ENCODE peak calls at places on chromosome 15, in eight cellular contexts. One of them, this sample, is unnamed.
A peak's percentile ranks its signal among the peaks of the same experiment; 100 is the strongest.

GRCh38 chr15:88341653-88342052 is 85.1 kb upstream of the NTRK3 start:
- DNase-seq in AG09309: no peak
- DNase-seq in progenitor cell of endocrine pancreas: no peak
- DNase-seq in tibial nerve: no peak
- DNase-seq in fibroblast of lung: no peak
- DNase-seq in IMR-90: no peak
- DNase-seq in neural crest cell: no peak
- DNase-seq in activated CD8-positive, alpha-beta T cell treated with anti-CD3 and anti-CD28 coated beads for 36 hours: no peak
- DNase-seq in this sample: no peak

GRCh38 chr15:45307230-45307924 is 55.3 kb downstream of the SLC28A2 start:
- DNase-seq in AG09309: peak; percentile 27
- DNase-seq in neural crest cell: no peak
- DNase-seq in IMR-90: peak; percentile 59
- DNase-seq in tibial nerve: no peak
- DNase-seq in progenitor cell of endocrine pancreas: no peak
- DNase-seq in activated CD8-positive, alpha-beta T cell treated with anti-CD3 and anti-CD28 coated beads for 36 hours: no peak
- DNase-seq in fibroblast of lung: peak; percentile 73
- DNase-seq in this sample: peak; percentile 73

GRCh38 chr15:53962646-53963561 is 15.3 kb upstream of the UNC13C start:
- DNase-seq in IMR-90: no peak
- DNase-seq in neural crest cell: peak; percentile 47
- DNase-seq in tibial nerve: no peak
- DNase-seq in fibroblast of lung: no peak
- DNase-seq in activated CD8-positive, alpha-beta T cell treated with anti-CD3 and anti-CD28 coated beads for 36 hours: peak; percentile 55
- DNase-seq in progenitor cell of endocrine pancreas: peak; percentile 10
- DNase-seq in AG09309: no peak
- DNase-seq in this sample: no peak

GRCh38 chr15:69526696-69527095 is 74.1 kb downstream of the RPLP1 start:
- DNase-seq in tibial nerve: no peak
- DNase-seq in IMR-90: no peak
- DNase-seq in fibroblast of lung: no peak
- DNase-seq in AG09309: no peak
- DNase-seq in activated CD8-positive, alpha-beta T cell treated with anti-CD3 and anti-CD28 coated beads for 36 hours: no peak
- DNase-seq in neural crest cell: no peak
- DNase-seq in progenitor cell of endocrine pancreas: no peak
- DNase-seq in this sample: no peak

GRCh38 chr15:64485796-64486195 is 25.4 kb downstream of the ZNF609 start:
- DNase-seq in neural crest cell: no peak
- DNase-seq in activated CD8-positive, alpha-beta T cell treated with anti-CD3 and anti-CD28 coated beads for 36 hours: no peak
- DNase-seq in fibroblast of lung: no peak
- DNase-seq in tibial nerve: no peak
- DNase-seq in progenitor cell of endocrine pancreas: no peak
- DNase-seq in AG09309: no peak
- DNase-seq in IMR-90: no peak
- DNase-seq in this sample: no peak

GRCh38 chr15:56923174-56923579 is 4.7 kb downstream of the TCF12 start:
- DNase-seq in fibroblast of lung: no peak
- DNase-seq in IMR-90: no peak
- DNase-seq in activated CD8-positive, alpha-beta T cell treated with anti-CD3 and anti-CD28 coated beads for 36 hours: no peak
- DNase-seq in neural crest cell: no peak
- DNase-seq in AG09309: no peak
- DNase-seq in tibial nerve: no peak
- DNase-seq in progenitor cell of endocrine pancreas: no peak
- DNase-seq in this sample: no peak

GRCh38 chr15:67843092-67843501 is 3.3 kb upstream of the RNU6-1 start:
- DNase-seq in activated CD8-positive, alpha-beta T cell treated with anti-CD3 and anti-CD28 coated beads for 36 hours: no peak
- DNase-seq in AG09309: no peak
- DNase-seq in neural crest cell: no peak
- DNase-seq in IMR-90: no peak
- DNase-seq in progenitor cell of endocrine pancreas: no peak
- DNase-seq in fibroblast of lung: no peak
- DNase-seq in tibial nerve: no peak
- DNase-seq in this sample: no peak

GRCh38 chr15:90557651-90558084 is 27.9 kb downstream of the CRTC3 start:
- DNase-seq in AG09309: no peak
- DNase-seq in fibroblast of lung: peak; percentile 87
- DNase-seq in IMR-90: peak; percentile 65
- DNase-seq in tibial nerve: peak; percentile 84
- DNase-seq in progenitor cell of endocrine pancreas: no peak
- DNase-seq in neural crest cell: no peak
- DNase-seq in activated CD8-positive, alpha-beta T cell treated with anti-CD3 and anti-CD28 coated beads for 36 hours: no peak
- DNase-seq in this sample: no peak

GRCh38 chr15:62641782-62642181 is 400.8 kb upstream of the TPM1 start:
- DNase-seq in activated CD8-positive, alpha-beta T cell treated with anti-CD3 and anti-CD28 coated beads for 36 hours: no peak
- DNase-seq in neural crest cell: no peak
- DNase-seq in AG09309: no peak
- DNase-seq in fibroblast of lung: no peak
- DNase-seq in progenitor cell of endocrine pancreas: no peak
- DNase-seq in IMR-90: no peak
- DNase-seq in tibial nerve: no peak
- DNase-seq in this sample: no peak

GRCh38 chr15:89963301-89964288 is 37.5 kb upstream of the ZNF710 start:
- DNase-seq in neural crest cell: no peak
- DNase-seq in activated CD8-positive, alpha-beta T cell treated with anti-CD3 and anti-CD28 coated beads for 36 hours: no peak
- DNase-seq in fibroblast of lung: no peak
- DNase-seq in tibial nerve: no peak
- DNase-seq in progenitor cell of endocrine pancreas: no peak
- DNase-seq in IMR-90: no peak
- DNase-seq in AG09309: no peak
- DNase-seq in this sample: no peak

GRCh38 chr15:43977072-43977884 is 150.5 kb downstream of the WDR76 start:
- DNase-seq in neural crest cell: no peak
- DNase-seq in activated CD8-positive, alpha-beta T cell treated with anti-CD3 and anti-CD28 coated beads for 36 hours: peak; percentile 95
- DNase-seq in tibial nerve: no peak
- DNase-seq in fibroblast of lung: peak; percentile 27
- DNase-seq in progenitor cell of endocrine pancreas: no peak
- DNase-seq in AG09309: no peak
- DNase-seq in IMR-90: no peak
- DNase-seq in this sample: peak; percentile 28

GRCh38 chr15:40500584-40501330 is 30.0 kb downstream of the CHST14 start:
- DNase-seq in progenitor cell of endocrine pancreas: no peak
- DNase-seq in activated CD8-positive, alpha-beta T cell treated with anti-CD3 and anti-CD28 coated beads for 36 hours: no peak
- DNase-seq in neural crest cell: no peak
- DNase-seq in tibial nerve: no peak
- DNase-seq in IMR-90: peak; percentile 66
- DNase-seq in AG09309: no peak
- DNase-seq in fibroblast of lung: peak; percentile 58
- DNase-seq in this sample: no peak

GRCh38 chr15:70892912-70893560 is 410 bp downstream of the LRRC49 start:
- DNase-seq in fibroblast of lung: peak; percentile 65
- DNase-seq in tibial nerve: no peak
- DNase-seq in IMR-90: peak; percentile 79
- DNase-seq in AG09309: no peak
- DNase-seq in activated CD8-positive, alpha-beta T cell treated with anti-CD3 and anti-CD28 coated beads for 36 hours: no peak
- DNase-seq in neural crest cell: no peak
- DNase-seq in progenitor cell of endocrine pancreas: no peak
- DNase-seq in this sample: peak; percentile 39

GRCh38 chr15:88571153-88572029 is 24.9 kb upstream of the DET1 start:
- DNase-seq in neural crest cell: no peak
- DNase-seq in IMR-90: no peak
- DNase-seq in tibial nerve: no peak
- DNase-seq in activated CD8-positive, alpha-beta T cell treated with anti-CD3 and anti-CD28 coated beads for 36 hours: no peak
- DNase-seq in fibroblast of lung: no peak
- DNase-seq in AG09309: no peak
- DNase-seq in progenitor cell of endocrine pancreas: no peak
- DNase-seq in this sample: peak; percentile 1

GRCh38 chr15:31474059-31474868 is 147.6 kb downstream of the KLF13 start:
- DNase-seq in fibroblast of lung: no peak
- DNase-seq in activated CD8-positive, alpha-beta T cell treated with anti-CD3 and anti-CD28 coated beads for 36 hours: peak; percentile 68
- DNase-seq in tibial nerve: no peak
- DNase-seq in IMR-90: no peak
- DNase-seq in AG09309: no peak
- DNase-seq in progenitor cell of endocrine pancreas: no peak
- DNase-seq in neural crest cell: no peak
- DNase-seq in this sample: no peak

DNA sequence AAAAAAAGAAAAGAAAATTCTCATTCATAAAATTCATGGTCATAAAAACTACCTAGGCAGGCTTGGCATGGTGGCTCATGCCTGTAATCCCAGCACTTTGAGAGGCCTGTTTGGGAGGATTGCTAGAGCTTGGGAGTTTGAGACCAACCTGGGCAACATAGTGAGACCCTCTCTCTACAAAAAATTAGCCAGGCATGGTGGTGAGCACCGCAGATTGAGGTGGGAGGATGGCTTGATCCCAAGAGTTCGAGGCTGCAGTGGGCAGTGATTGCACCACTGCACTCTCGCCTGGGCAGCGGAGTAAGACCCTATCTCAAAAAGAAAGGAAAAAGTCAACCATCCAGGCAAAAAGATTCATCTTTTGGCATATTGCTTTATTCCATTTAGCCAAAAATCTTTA is 58.5 kb downstream of the MEIS2 start:
- DNase-seq in IMR-90: no peak
- DNase-seq in activated CD8-positive, alpha-beta T cell treated with anti-CD3 and anti-CD28 coated beads for 36 hours: no peak
- DNase-seq in AG09309: no peak
- DNase-seq in progenitor cell of endocrine pancreas: no peak
- DNase-seq in tibial nerve: no peak
- DNase-seq in neural crest cell: no peak
- DNase-seq in fibroblast of lung: no peak
- DNase-seq in this sample: no peak
- TF ChIP-seq CTCF in IMR-90: no peak
- TF ChIP-seq CTCF in activated CD8-positive, alpha-beta T cell treated with anti-CD3 and anti-CD28 coated beads for 36 hours: no peak
- TF ChIP-seq CTCF in AG09309: no peak
- TF ChIP-seq CTCF in progenitor cell of endocrine pancreas: no peak
- TF ChIP-seq CTCF in tibial nerve: no peak
- TF ChIP-seq CTCF in neural crest cell: no peak
- TF ChIP-seq CTCF in fibroblast of lung: no peak
- TF ChIP-seq CTCF in this sample: no peak

GRCh38 chr15:78768096-78768495 is 43.2 kb downstream of the ADAMTS7 start:
- DNase-seq in tibial nerve: no peak
- DNase-seq in fibroblast of lung: no peak
- DNase-seq in IMR-90: no peak
- DNase-seq in AG09309: no peak
- DNase-seq in progenitor cell of endocrine pancreas: no peak
- DNase-seq in activated CD8-positive, alpha-beta T cell treated with anti-CD3 and anti-CD28 coated beads for 36 hours: no peak
- DNase-seq in neural crest cell: no peak
- DNase-seq in this sample: no peak

GRCh38 chr15:78766041-78766440 is 45.2 kb downstream of the ADAMTS7 start:
- DNase-seq in AG09309: no peak
- DNase-seq in neural crest cell: no peak
- DNase-seq in tibial nerve: no peak
- DNase-seq in activated CD8-positive, alpha-beta T cell treated with anti-CD3 and anti-CD28 coated beads for 36 hours: no peak
- DNase-seq in progenitor cell of endocrine pancreas: no peak
- DNase-seq in fibroblast of lung: no peak
- DNase-seq in IMR-90: no peak
- DNase-seq in this sample: no peak

GRCh38 chr15:78763796-78764241 is 47.4 kb downstream of the ADAMTS7 start:
- DNase-seq in fibroblast of lung: no peak
- DNase-seq in neural crest cell: no peak
- DNase-seq in IMR-90: no peak
- DNase-seq in activated CD8-positive, alpha-beta T cell treated with anti-CD3 and anti-CD28 coated beads for 36 hours: no peak
- DNase-seq in AG09309: no peak
- DNase-seq in progenitor cell of endocrine pancreas: no peak
- DNase-seq in tibial nerve: no peak
- DNase-seq in this sample: no peak

GRCh38 chr15:78768531-78769408 is 42.5 kb downstream of the ADAMTS7 start:
- DNase-seq in activated CD8-positive, alpha-beta T cell treated with anti-CD3 and anti-CD28 coated beads for 36 hours: no peak
- DNase-seq in AG09309: no peak
- DNase-seq in neural crest cell: no peak
- DNase-seq in tibial nerve: no peak
- DNase-seq in fibroblast of lung: no peak
- DNase-seq in progenitor cell of endocrine pancreas: no peak
- DNase-seq in IMR-90: no peak
- DNase-seq in this sample: no peak

DNA sequence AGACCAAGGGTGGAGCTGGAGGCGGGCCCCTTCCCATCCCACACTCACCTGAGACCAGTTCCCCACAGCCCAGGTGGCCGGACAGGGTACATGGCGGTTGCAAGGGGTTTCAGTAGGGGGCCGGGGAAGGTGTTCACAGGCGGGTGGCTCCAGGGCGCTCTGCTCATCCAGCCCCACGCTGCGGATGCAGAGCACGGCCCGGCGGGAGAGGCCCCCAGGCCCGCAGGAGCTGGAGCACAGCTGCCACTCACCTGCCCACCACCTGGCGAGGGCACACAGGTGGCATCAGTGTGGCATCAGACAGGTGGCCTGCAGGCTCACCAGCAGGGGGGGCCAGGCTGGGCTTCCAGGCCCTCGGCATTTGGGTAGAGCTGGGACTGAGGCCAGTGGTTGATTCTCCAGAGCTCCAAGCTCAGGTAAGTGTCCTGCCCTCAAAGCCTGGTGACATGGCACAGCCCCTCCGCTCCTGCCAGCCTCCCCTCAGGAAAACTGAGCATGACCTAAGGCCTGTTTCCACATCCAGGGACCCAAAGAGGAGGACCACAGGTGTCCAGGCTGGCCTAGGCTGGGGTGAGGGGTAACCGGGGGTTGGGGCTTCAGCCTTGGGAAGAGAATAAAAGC is 43.8 kb downstream of the ADAMTS7 start:
- DNase-seq in neural crest cell: no peak
- DNase-seq in activated CD8-positive, alpha-beta T cell treated with anti-CD3 and anti-CD28 coated beads for 36 hours: no peak
- DNase-seq in progenitor cell of endocrine pancreas: no peak
- DNase-seq in fibroblast of lung: no peak
- DNase-seq in IMR-90: no peak
- DNase-seq in AG09309: no peak
- DNase-seq in tibial nerve: no peak
- DNase-seq in this sample: no peak
- TF ChIP-seq CTCF in neural crest cell: no peak
- TF ChIP-seq CTCF in activated CD8-positive, alpha-beta T cell treated with anti-CD3 and anti-CD28 coated beads for 36 hours: no peak
- TF ChIP-seq CTCF in progenitor cell of endocrine pancreas: no peak
- TF ChIP-seq CTCF in fibroblast of lung: no peak
- TF ChIP-seq CTCF in IMR-90: no peak
- TF ChIP-seq CTCF in AG09309: no peak
- TF ChIP-seq CTCF in tibial nerve: no peak
- TF ChIP-seq CTCF in this sample: no peak

GRCh38 chr15:65832549-65833364 is 36.5 kb upstream of the RAB11A start:
- DNase-seq in fibroblast of lung: peak; percentile 91
- DNase-seq in IMR-90: peak; percentile 90
- DNase-seq in activated CD8-positive, alpha-beta T cell treated with anti-CD3 and anti-CD28 coated beads for 36 hours: peak; percentile 60
- DNase-seq in tibial nerve: peak; percentile 85
- DNase-seq in AG09309: peak; percentile 67
- DNase-seq in progenitor cell of endocrine pancreas: peak; percentile 30
- DNase-seq in neural crest cell: no peak
- DNase-seq in this sample: peak; percentile 23
- TF ChIP-seq CTCF in fibroblast of lung: peak; percentile 18
- TF ChIP-seq CTCF in IMR-90: peak; percentile 33
- TF ChIP-seq CTCF in activated CD8-positive, alpha-beta T cell treated with anti-CD3 and anti-CD28 coated beads for 36 hours: no peak
- TF ChIP-seq CTCF in tibial nerve: no peak
- TF ChIP-seq CTCF in AG09309: peak; percentile 23
- TF ChIP-seq CTCF in progenitor cell of endocrine pancreas: peak; percentile 37
- TF ChIP-seq CTCF in neural crest cell: no peak
- TF ChIP-seq CTCF in this sample: no peak

DNA sequence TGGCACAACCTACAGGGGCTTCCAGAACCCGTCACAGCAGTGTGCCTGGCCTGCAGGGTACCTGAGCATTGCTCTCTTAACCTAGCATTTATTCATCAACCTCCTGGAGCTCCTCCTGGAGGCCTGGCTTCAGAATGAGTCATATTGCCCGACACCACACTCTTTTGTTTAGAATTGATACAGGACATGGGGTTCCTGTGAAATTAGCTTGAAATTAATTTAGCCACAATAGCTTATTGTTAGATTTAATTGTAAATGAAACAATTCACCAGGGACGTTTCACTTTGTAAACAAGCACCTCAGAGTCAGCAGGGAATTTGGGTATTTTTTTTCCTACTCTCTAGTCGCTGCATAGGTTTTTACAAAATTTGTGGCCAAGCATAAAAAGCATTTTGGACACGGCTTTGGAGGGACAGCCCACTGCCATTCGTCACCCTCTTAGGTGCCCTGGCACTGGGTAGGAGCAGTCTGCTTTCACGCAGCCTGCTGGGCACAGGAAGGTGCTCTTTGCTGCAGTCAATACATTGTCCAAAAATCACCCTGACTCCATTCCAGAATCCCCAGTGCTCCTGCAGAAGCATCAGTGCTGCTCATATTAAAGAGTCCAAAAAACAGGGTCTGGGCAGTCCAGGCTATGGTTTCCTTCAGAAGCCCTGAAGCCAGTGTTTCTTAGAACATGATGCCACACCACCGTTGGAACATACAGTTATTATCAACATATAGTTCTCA is 60.8 kb upstream of the MEF2A start:
- DNase-seq in progenitor cell of endocrine pancreas: no peak
- DNase-seq in fibroblast of lung: peak; percentile 55
- DNase-seq in activated CD8-positive, alpha-beta T cell treated with anti-CD3 and anti-CD28 coated beads for 36 hours: peak; percentile 61
- DNase-seq in IMR-90: peak; percentile 38
- DNase-seq in neural crest cell: no peak
- DNase-seq in tibial nerve: no peak
- DNase-seq in AG09309: no peak
- DNase-seq in this sample: peak; percentile 39
- TF ChIP-seq CTCF in progenitor cell of endocrine pancreas: no peak
- TF ChIP-seq CTCF in fibroblast of lung: peak; percentile 31
- TF ChIP-seq CTCF in activated CD8-positive, alpha-beta T cell treated with anti-CD3 and anti-CD28 coated beads for 36 hours: peak; percentile 6
- TF ChIP-seq CTCF in IMR-90: no peak
- TF ChIP-seq CTCF in neural crest cell: no peak
- TF ChIP-seq CTCF in tibial nerve: no peak
- TF ChIP-seq CTCF in AG09309: peak; percentile 3
- TF ChIP-seq CTCF in this sample: peak; percentile 16